ENCODE peak calls at places on chromosomes 11 and 22, in six cellular contexts. One of them, this sample, is unnamed.

GRCh38 chr11:8247312-8247711 is 16.4 kb downstream of the LMO1 start:
- DNase-seq in upper lobe of left lung: no peak
- DNase-seq in fibroblast of mammary gland: peak
- DNase-seq in kidney: peak
- DNase-seq in kidney epithelial cell: no peak
- DNase-seq in spleen: peak
- DNase-seq in this sample: no peak

GRCh38 chr11:33383920-33384209 is 126.7 kb downstream of the HIPK3 start:
- DNase-seq in kidney epithelial cell: no peak
- DNase-seq in upper lobe of left lung: no peak
- DNase-seq in kidney: no peak
- DNase-seq in fibroblast of mammary gland: no peak
- DNase-seq in spleen: no peak
- DNase-seq in this sample: no peak

GRCh38 chr22:48754611-48755331 is 1072.9 kb downstream of the BRD1 start:
- DNase-seq in spleen: no peak
- DNase-seq in kidney: no peak
- DNase-seq in fibroblast of mammary gland: no peak
- DNase-seq in upper lobe of left lung: peak
- DNase-seq in kidney epithelial cell: no peak
- DNase-seq in this sample: no peak

GRCh38 chr11:74686792-74687191 is 44.4 kb downstream of the CHRDL2 start:
- DNase-seq in kidney epithelial cell: no peak
- DNase-seq in upper lobe of left lung: no peak
- DNase-seq in fibroblast of mammary gland: peak
- DNase-seq in kidney: peak
- DNase-seq in spleen: peak
- DNase-seq in this sample: no peak

GRCh38 chr22:20113551-20114310 is 2.2 kb upstream of the RANBP1 start:
- DNase-seq in spleen: peak
- DNase-seq in upper lobe of left lung: peak
- DNase-seq in kidney epithelial cell: no peak
- DNase-seq in kidney: peak
- DNase-seq in fibroblast of mammary gland: no peak
- DNase-seq in this sample: no peak

GRCh38 chr11:113632981-113633380 is 73.1 kb downstream of the TMPRSS5 start:
- DNase-seq in spleen: no peak
- DNase-seq in kidney: peak
- DNase-seq in kidney epithelial cell: no peak
- DNase-seq in upper lobe of left lung: no peak
- DNase-seq in fibroblast of mammary gland: peak
- DNase-seq in this sample: no peak

GRCh38 chr11:76577199-76577920 is 93.2 kb downstream of the LRRC32 start:
- DNase-seq in fibroblast of mammary gland: no peak
- DNase-seq in upper lobe of left lung: peak
- DNase-seq in spleen: no peak
- DNase-seq in kidney: peak
- DNase-seq in kidney epithelial cell: peak
- DNase-seq in this sample: no peak

GRCh38 chr11:22389526-22390282 is 51.5 kb downstream of the SLC17A6 start:
- DNase-seq in kidney epithelial cell: no peak
- DNase-seq in kidney: no peak
- DNase-seq in spleen: no peak
- DNase-seq in upper lobe of left lung: no peak
- DNase-seq in fibroblast of mammary gland: no peak
- DNase-seq in this sample: no peak

GRCh38 chr22:46830841-46831240 is 68.4 kb downstream of the TBC1D22A start:
- DNase-seq in upper lobe of left lung: no peak
- DNase-seq in kidney epithelial cell: no peak
- DNase-seq in spleen: no peak
- DNase-seq in kidney: no peak
- DNase-seq in fibroblast of mammary gland: no peak
- DNase-seq in this sample: no peak

GRCh38 chr11:111977141-111978027 is 40.2 kb downstream of the DIXDC1 start:
- DNase-seq in kidney epithelial cell: no peak
- DNase-seq in fibroblast of mammary gland: peak
- DNase-seq in kidney: peak
- DNase-seq in upper lobe of left lung: peak
- DNase-seq in spleen: peak
- DNase-seq in this sample: no peak

GRCh38 chr11:75450236-75450635 is 17.2 kb upstream of the KLHL35 start:
- DNase-seq in spleen: no peak
- DNase-seq in kidney: no peak
- DNase-seq in upper lobe of left lung: no peak
- DNase-seq in fibroblast of mammary gland: no peak
- DNase-seq in kidney epithelial cell: no peak
- DNase-seq in this sample: no peak

GRCh38 chr11:76074178-76075112 is 131.9 kb downstream of the WNT11 start:
- DNase-seq in kidney: no peak
- DNase-seq in fibroblast of mammary gland: peak
- DNase-seq in kidney epithelial cell: no peak
- DNase-seq in upper lobe of left lung: no peak
- DNase-seq in spleen: no peak
- DNase-seq in this sample: no peak

GRCh38 chr11:34345012-34345804 is 12.6 kb downstream of the ABTB2 start:
- DNase-seq in kidney epithelial cell: peak
- DNase-seq in spleen: no peak
- DNase-seq in upper lobe of left lung: no peak
- DNase-seq in fibroblast of mammary gland: peak
- DNase-seq in kidney: peak
- DNase-seq in this sample: peak

GRCh38 chr11:9125185-9125886 is 33.9 kb upstream of the SCUBE2 start:
- DNase-seq in kidney epithelial cell: no peak
- DNase-seq in spleen: no peak
- DNase-seq in fibroblast of mammary gland: no peak
- DNase-seq in kidney: no peak
- DNase-seq in upper lobe of left lung: no peak
- DNase-seq in this sample: no peak

GRCh38 chr11:69386594-69387408 is 92.8 kb downstream of the MYEOV start:
- DNase-seq in kidney epithelial cell: no peak
- DNase-seq in spleen: no peak
- DNase-seq in kidney: peak
- DNase-seq in fibroblast of mammary gland: no peak
- DNase-seq in upper lobe of left lung: no peak
- DNase-seq in this sample: no peak

GRCh38 chr11:103596323-103596722 is 440.1 kb upstream of the DDI1 start:
- DNase-seq in fibroblast of mammary gland: no peak
- DNase-seq in spleen: no peak
- DNase-seq in kidney: no peak
- DNase-seq in kidney epithelial cell: no peak
- DNase-seq in upper lobe of left lung: no peak
- DNase-seq in this sample: no peak

GRCh38 chr22:26589367-26589844 is 526 bp downstream of the TPST2 start:
- DNase-seq in upper lobe of left lung: no peak
- DNase-seq in kidney epithelial cell: no peak
- DNase-seq in fibroblast of mammary gland: peak
- DNase-seq in kidney: peak
- DNase-seq in spleen: peak
- DNase-seq in this sample: no peak

GRCh38 chr11:33668468-33668825 is 32.2 kb downstream of the C11orf91 start:
- DNase-seq in upper lobe of left lung: no peak
- DNase-seq in fibroblast of mammary gland: no peak
- DNase-seq in kidney: no peak
- DNase-seq in kidney epithelial cell: no peak
- DNase-seq in spleen: no peak
- DNase-seq in this sample: no peak

GRCh38 chr11:22634897-22635629 is 9.4 kb upstream of the FANCF start:
- DNase-seq in upper lobe of left lung: no peak
- DNase-seq in kidney: no peak
- DNase-seq in fibroblast of mammary gland: peak
- DNase-seq in kidney epithelial cell: peak
- DNase-seq in spleen: peak
- DNase-seq in this sample: no peak

DNA sequence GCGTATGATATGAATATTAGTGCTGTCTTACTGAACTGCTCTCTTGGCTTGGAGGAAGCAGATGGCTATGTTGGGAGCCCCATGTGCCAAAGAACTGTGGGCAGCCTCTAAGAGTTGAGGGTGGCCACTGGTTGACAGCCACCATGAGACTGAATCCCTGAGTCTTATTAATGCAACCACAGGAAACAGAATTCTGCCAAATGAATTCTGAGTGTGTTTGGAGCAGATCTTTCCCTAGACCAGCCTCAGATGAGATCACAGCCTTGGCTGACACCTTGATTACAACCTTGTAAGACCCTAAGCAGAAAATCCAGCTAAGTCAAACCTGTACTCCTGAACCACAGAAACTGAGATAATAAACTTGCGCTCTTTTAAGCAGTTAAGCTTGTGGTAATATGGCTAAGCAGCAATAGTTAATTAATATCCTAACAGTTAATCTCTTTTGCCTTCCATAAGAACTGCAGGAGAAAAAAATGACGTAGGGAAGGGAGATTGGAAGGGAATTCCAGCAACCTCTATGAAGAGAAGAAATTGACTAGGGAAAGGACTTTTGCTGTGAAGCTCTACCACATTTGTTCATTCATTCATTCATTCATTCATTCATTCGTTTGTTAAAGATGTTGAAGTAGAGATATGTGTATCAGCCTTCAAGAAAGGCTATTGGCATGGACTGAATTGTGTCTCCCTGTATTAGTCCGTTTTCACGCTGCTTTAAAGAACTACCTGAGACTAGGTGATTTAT is 26.8 kb downstream of the ADM start:
- DNase-seq in kidney epithelial cell: no peak
- DNase-seq in fibroblast of mammary gland: no peak
- DNase-seq in upper lobe of left lung: no peak
- DNase-seq in spleen: no peak
- DNase-seq in kidney: no peak
- DNase-seq in this sample: no peak
- H3K4me3 ChIP-seq in kidney epithelial cell: no peak
- H3K4me3 ChIP-seq in fibroblast of mammary gland: no peak
- H3K4me3 ChIP-seq in upper lobe of left lung: no peak
- H3K4me3 ChIP-seq in spleen: no peak
- H3K4me3 ChIP-seq in kidney: no peak
- H3K4me3 ChIP-seq in this sample: no peak

GRCh38 chr11:31512117-31512516 is 2.5 kb downstream of the ELP4 start:
- DNase-seq in kidney epithelial cell: no peak
- DNase-seq in upper lobe of left lung: no peak
- DNase-seq in kidney: no peak
- DNase-seq in spleen: no peak
- DNase-seq in fibroblast of mammary gland: no peak
- DNase-seq in this sample: no peak

GRCh38 chr11:31509017-31509411 is 408 bp downstream of the IMMP1L start:
- DNase-seq in upper lobe of left lung: no peak
- DNase-seq in fibroblast of mammary gland: no peak
- DNase-seq in spleen: no peak
- DNase-seq in kidney epithelial cell: no peak
- DNase-seq in kidney: no peak
- DNase-seq in this sample: no peak

DNA sequence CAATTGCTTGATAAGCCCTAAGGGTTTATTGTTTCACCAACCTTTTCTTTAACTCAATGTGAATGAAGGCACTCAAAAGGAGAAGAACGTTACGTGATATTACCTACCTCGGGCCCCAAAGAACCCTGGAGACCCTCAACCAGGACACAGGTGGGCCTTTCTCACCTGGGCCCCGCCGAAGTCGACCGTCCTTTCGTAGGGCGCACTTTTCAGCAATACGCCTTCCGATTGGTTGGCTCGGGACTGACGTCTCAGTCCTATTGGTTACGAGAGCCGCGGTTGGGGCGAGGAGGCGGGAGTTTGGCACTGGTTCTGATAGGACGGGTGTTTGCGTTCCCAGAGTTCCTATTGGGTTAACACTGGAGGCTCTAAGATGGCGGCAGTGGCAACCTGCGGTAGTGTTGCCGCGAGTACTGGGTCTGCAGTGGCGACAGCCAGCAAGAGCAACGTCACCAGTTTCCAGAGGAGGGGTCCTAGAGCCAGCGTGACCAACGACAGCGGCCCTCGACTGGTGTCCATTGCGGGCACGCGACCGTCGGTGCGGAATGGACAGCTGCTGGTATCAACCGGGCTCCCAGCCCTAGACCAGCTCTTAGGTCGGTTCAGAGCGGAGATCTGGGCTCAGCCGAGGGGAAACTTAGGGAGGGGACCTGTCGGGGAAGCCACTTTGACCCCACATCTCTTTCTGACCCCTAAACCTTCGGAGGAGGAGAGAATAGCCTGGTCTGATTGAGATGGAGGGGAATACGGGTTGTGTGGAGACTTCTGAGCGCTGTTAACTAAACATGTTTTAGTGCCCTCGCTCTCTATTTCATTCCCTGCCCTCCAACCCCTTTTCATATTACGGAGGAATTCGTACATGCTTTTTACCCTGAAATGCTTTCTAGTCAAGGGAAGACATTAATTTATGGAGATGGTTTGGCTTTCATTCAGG is at the start of the genes ELP4 and IMMP1L:
- DNase-seq in fibroblast of mammary gland: peak
- DNase-seq in kidney: peak
- DNase-seq in upper lobe of left lung: peak
- DNase-seq in kidney epithelial cell: peak
- DNase-seq in spleen: peak
- DNase-seq in this sample: peak
- TF ChIP-seq CTCF in fibroblast of mammary gland: no peak
- TF ChIP-seq CTCF in kidney: no peak
- TF ChIP-seq CTCF in upper lobe of left lung: peak
- TF ChIP-seq CTCF in kidney epithelial cell: no peak
- TF ChIP-seq CTCF in spleen: peak
- TF ChIP-seq CTCF in this sample: no peak

GRCh38 chr11:3799143-3799542 is 1.8 kb upstream of the NUP98 start:
- DNase-seq in fibroblast of mammary gland: no peak
- DNase-seq in upper lobe of left lung: no peak
- DNase-seq in kidney: no peak
- DNase-seq in spleen: no peak
- DNase-seq in kidney epithelial cell: no peak
- DNase-seq in this sample: no peak
- H3K4me3 ChIP-seq in fibroblast of mammary gland: no peak
- H3K4me3 ChIP-seq in upper lobe of left lung: no peak
- H3K4me3 ChIP-seq in kidney: no peak
- H3K4me3 ChIP-seq in spleen: no peak
- H3K4me3 ChIP-seq in kidney epithelial cell: no peak
- H3K4me3 ChIP-seq in this sample: no peak

DNA sequence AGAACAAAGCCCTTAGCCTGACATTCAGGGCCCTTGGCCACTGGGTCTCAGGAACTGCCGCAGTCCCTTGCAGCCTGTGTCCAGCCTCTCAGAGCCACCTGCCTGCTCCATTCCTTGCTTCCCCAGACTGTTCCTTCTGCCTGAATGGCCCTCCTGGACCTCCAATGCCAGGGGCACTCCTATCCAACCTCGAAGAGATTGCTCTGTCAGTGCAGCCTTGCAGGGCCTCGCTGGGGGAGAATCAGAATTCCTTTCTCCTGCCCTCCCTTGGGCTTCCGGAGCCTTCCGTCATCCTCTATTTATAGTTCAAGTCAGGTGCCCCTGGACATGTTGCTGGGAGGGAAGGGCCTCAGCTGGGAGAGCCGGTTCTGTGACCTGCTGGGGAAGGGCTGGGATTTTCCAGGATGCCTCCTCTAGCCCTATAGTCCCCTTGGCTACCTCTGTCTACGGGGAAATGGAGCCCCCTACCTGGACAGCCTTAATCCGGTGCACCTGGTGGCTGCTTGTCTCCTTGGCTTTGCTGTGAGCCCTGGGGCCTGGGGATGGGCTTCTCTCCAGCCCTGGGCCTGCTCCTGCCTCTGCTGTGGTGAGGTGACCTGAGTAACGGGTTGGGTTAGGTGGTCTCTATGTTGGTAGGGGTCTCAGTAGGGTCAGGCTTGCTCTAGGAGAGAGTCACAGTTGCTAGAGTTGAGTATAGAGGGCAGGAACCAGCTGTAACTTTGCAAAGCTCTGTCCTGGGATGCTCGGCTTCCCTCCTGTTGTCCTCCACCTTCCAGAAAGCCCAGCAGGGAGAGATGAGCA is 45.9 kb upstream of the SYT7 start:
- DNase-seq in fibroblast of mammary gland: no peak
- DNase-seq in spleen: no peak
- DNase-seq in kidney: peak
- DNase-seq in upper lobe of left lung: no peak
- DNase-seq in kidney epithelial cell: no peak
- DNase-seq in this sample: no peak
- TF ChIP-seq CTCF in fibroblast of mammary gland: no peak
- TF ChIP-seq CTCF in spleen: no peak
- TF ChIP-seq CTCF in kidney: no peak
- TF ChIP-seq CTCF in upper lobe of left lung: no peak
- TF ChIP-seq CTCF in kidney epithelial cell: no peak
- TF ChIP-seq CTCF in this sample: no peak

This sample was measured in BJ.